ENCODE peak calls at places on chromosomes 16 and 17, in eight cellular contexts. One of them, this sample, is unnamed.

GRCh38 chr17:49566668-49567071 is 9.0 kb upstream of the NXPH3 start:
- DNase-seq in stimulated activated CD4-positive, alpha-beta T cell treated with anti-CD3 and anti-CD28 coated beads, Interleukin-4, amount 100 ng/mL, for 1 hour: no peak
- DNase-seq in stimulated activated CD8-positive, alpha-beta memory T cell treated with anti-CD3 and anti-CD28 coated beads, Interleukin-15, amount 100 ng/mL, for 4 hours: no peak
- DNase-seq in Right ventricle myocardium superior: no peak
- DNase-seq in NCI-H1436: no peak
- DNase-seq in NCI-H524: no peak
- DNase-seq in activated naive CD8-positive, alpha-beta T cell treated with anti-CD3 and anti-CD28 coated beads, Interleukin-2, amount 50 U/mL, for 24 hours: no peak
- DNase-seq in activated T-cell treated with anti-CD3 and anti-CD28 coated beads for 1 hour: no peak
- DNase-seq in this sample: no peak

GRCh38 chr17:66187718-66188117 is 4.2 kb downstream of the CEP112 start:
- DNase-seq in activated T-cell treated with anti-CD3 and anti-CD28 coated beads for 1 hour: no peak
- DNase-seq in Right ventricle myocardium superior: no peak
- DNase-seq in stimulated activated CD8-positive, alpha-beta memory T cell treated with anti-CD3 and anti-CD28 coated beads, Interleukin-15, amount 100 ng/mL, for 4 hours: no peak
- DNase-seq in stimulated activated CD4-positive, alpha-beta T cell treated with anti-CD3 and anti-CD28 coated beads, Interleukin-4, amount 100 ng/mL, for 1 hour: no peak
- DNase-seq in NCI-H1436: no peak
- DNase-seq in NCI-H524: no peak
- DNase-seq in activated naive CD8-positive, alpha-beta T cell treated with anti-CD3 and anti-CD28 coated beads, Interleukin-2, amount 50 U/mL, for 24 hours: no peak
- DNase-seq in this sample: no peak

GRCh38 chr16:88681084-88681680 is 5.1 kb downstream of the SNAI3 start:
- DNase-seq in activated T-cell treated with anti-CD3 and anti-CD28 coated beads for 1 hour: no peak
- DNase-seq in Right ventricle myocardium superior: no peak
- DNase-seq in NCI-H524: no peak
- DNase-seq in stimulated activated CD8-positive, alpha-beta memory T cell treated with anti-CD3 and anti-CD28 coated beads, Interleukin-15, amount 100 ng/mL, for 4 hours: no peak
- DNase-seq in stimulated activated CD4-positive, alpha-beta T cell treated with anti-CD3 and anti-CD28 coated beads, Interleukin-4, amount 100 ng/mL, for 1 hour: no peak
- DNase-seq in activated naive CD8-positive, alpha-beta T cell treated with anti-CD3 and anti-CD28 coated beads, Interleukin-2, amount 50 U/mL, for 24 hours: peak; percentile 60
- DNase-seq in NCI-H1436: no peak
- DNase-seq in this sample: no peak

GRCh38 chr17:7824021-7824924 is 9.7 kb upstream of the KDM6B start:
- DNase-seq in Right ventricle myocardium superior: no peak
- DNase-seq in NCI-H524: peak; percentile 66
- DNase-seq in activated naive CD8-positive, alpha-beta T cell treated with anti-CD3 and anti-CD28 coated beads, Interleukin-2, amount 50 U/mL, for 24 hours: no peak
- DNase-seq in activated T-cell treated with anti-CD3 and anti-CD28 coated beads for 1 hour: no peak
- DNase-seq in NCI-H1436: no peak
- DNase-seq in stimulated activated CD4-positive, alpha-beta T cell treated with anti-CD3 and anti-CD28 coated beads, Interleukin-4, amount 100 ng/mL, for 1 hour: no peak
- DNase-seq in stimulated activated CD8-positive, alpha-beta memory T cell treated with anti-CD3 and anti-CD28 coated beads, Interleukin-15, amount 100 ng/mL, for 4 hours: no peak
- DNase-seq in this sample: no peak

GRCh38 chr17:29731589-29731929 is 108.8 kb upstream of the CORO6 start:
- DNase-seq in Right ventricle myocardium superior: no peak
- DNase-seq in stimulated activated CD4-positive, alpha-beta T cell treated with anti-CD3 and anti-CD28 coated beads, Interleukin-4, amount 100 ng/mL, for 1 hour: no peak
- DNase-seq in activated naive CD8-positive, alpha-beta T cell treated with anti-CD3 and anti-CD28 coated beads, Interleukin-2, amount 50 U/mL, for 24 hours: no peak
- DNase-seq in NCI-H1436: no peak
- DNase-seq in activated T-cell treated with anti-CD3 and anti-CD28 coated beads for 1 hour: no peak
- DNase-seq in stimulated activated CD8-positive, alpha-beta memory T cell treated with anti-CD3 and anti-CD28 coated beads, Interleukin-15, amount 100 ng/mL, for 4 hours: no peak
- DNase-seq in NCI-H524: no peak
- DNase-seq in this sample: no peak

GRCh38 chr16:66904846-66905632 is 13.6 kb downstream of the CDH16 start:
- DNase-seq in stimulated activated CD4-positive, alpha-beta T cell treated with anti-CD3 and anti-CD28 coated beads, Interleukin-4, amount 100 ng/mL, for 1 hour: no peak
- DNase-seq in activated T-cell treated with anti-CD3 and anti-CD28 coated beads for 1 hour: no peak
- DNase-seq in NCI-H524: no peak
- DNase-seq in Right ventricle myocardium superior: peak; percentile 43
- DNase-seq in NCI-H1436: no peak
- DNase-seq in stimulated activated CD8-positive, alpha-beta memory T cell treated with anti-CD3 and anti-CD28 coated beads, Interleukin-15, amount 100 ng/mL, for 4 hours: no peak
- DNase-seq in activated naive CD8-positive, alpha-beta T cell treated with anti-CD3 and anti-CD28 coated beads, Interleukin-2, amount 50 U/mL, for 24 hours: no peak
- DNase-seq in this sample: no peak

GRCh38 chr16:57694556-57695377 is at the start of gene DRC7:
- DNase-seq in activated naive CD8-positive, alpha-beta T cell treated with anti-CD3 and anti-CD28 coated beads, Interleukin-2, amount 50 U/mL, for 24 hours: peak; percentile 26
- DNase-seq in activated T-cell treated with anti-CD3 and anti-CD28 coated beads for 1 hour: no peak
- DNase-seq in NCI-H1436: peak; percentile 43
- DNase-seq in stimulated activated CD4-positive, alpha-beta T cell treated with anti-CD3 and anti-CD28 coated beads, Interleukin-4, amount 100 ng/mL, for 1 hour: no peak
- DNase-seq in NCI-H524: peak; percentile 86
- DNase-seq in stimulated activated CD8-positive, alpha-beta memory T cell treated with anti-CD3 and anti-CD28 coated beads, Interleukin-15, amount 100 ng/mL, for 4 hours: no peak
- DNase-seq in Right ventricle myocardium superior: no peak
- DNase-seq in this sample: peak; percentile 42

GRCh38 chr17:56125830-56126819 is 27.1 kb upstream of the ANKFN1 start:
- DNase-seq in NCI-H524: peak; percentile 86
- DNase-seq in activated naive CD8-positive, alpha-beta T cell treated with anti-CD3 and anti-CD28 coated beads, Interleukin-2, amount 50 U/mL, for 24 hours: no peak
- DNase-seq in Right ventricle myocardium superior: no peak
- DNase-seq in stimulated activated CD8-positive, alpha-beta memory T cell treated with anti-CD3 and anti-CD28 coated beads, Interleukin-15, amount 100 ng/mL, for 4 hours: no peak
- DNase-seq in stimulated activated CD4-positive, alpha-beta T cell treated with anti-CD3 and anti-CD28 coated beads, Interleukin-4, amount 100 ng/mL, for 1 hour: no peak
- DNase-seq in NCI-H1436: no peak
- DNase-seq in activated T-cell treated with anti-CD3 and anti-CD28 coated beads for 1 hour: no peak
- DNase-seq in this sample: no peak

GRCh38 chr17:63433746-63434591 is 12.1 kb downstream of the CYB561 start:
- DNase-seq in stimulated activated CD4-positive, alpha-beta T cell treated with anti-CD3 and anti-CD28 coated beads, Interleukin-4, amount 100 ng/mL, for 1 hour: no peak
- DNase-seq in stimulated activated CD8-positive, alpha-beta memory T cell treated with anti-CD3 and anti-CD28 coated beads, Interleukin-15, amount 100 ng/mL, for 4 hours: no peak
- DNase-seq in activated naive CD8-positive, alpha-beta T cell treated with anti-CD3 and anti-CD28 coated beads, Interleukin-2, amount 50 U/mL, for 24 hours: no peak
- DNase-seq in NCI-H524: no peak
- DNase-seq in Right ventricle myocardium superior: peak; percentile 93
- DNase-seq in activated T-cell treated with anti-CD3 and anti-CD28 coated beads for 1 hour: no peak
- DNase-seq in NCI-H1436: no peak
- DNase-seq in this sample: no peak

GRCh38 chr16:47644661-47645060 is 183.5 kb downstream of the PHKB start:
- DNase-seq in activated T-cell treated with anti-CD3 and anti-CD28 coated beads for 1 hour: no peak
- DNase-seq in NCI-H1436: no peak
- DNase-seq in stimulated activated CD8-positive, alpha-beta memory T cell treated with anti-CD3 and anti-CD28 coated beads, Interleukin-15, amount 100 ng/mL, for 4 hours: no peak
- DNase-seq in stimulated activated CD4-positive, alpha-beta T cell treated with anti-CD3 and anti-CD28 coated beads, Interleukin-4, amount 100 ng/mL, for 1 hour: no peak
- DNase-seq in activated naive CD8-positive, alpha-beta T cell treated with anti-CD3 and anti-CD28 coated beads, Interleukin-2, amount 50 U/mL, for 24 hours: no peak
- DNase-seq in Right ventricle myocardium superior: no peak
- DNase-seq in NCI-H524: no peak
- DNase-seq in this sample: no peak

GRCh38 chr17:75785770-75786538 is 1.3 kb downstream of the UNK start:
- DNase-seq in NCI-H524: no peak
- DNase-seq in stimulated activated CD8-positive, alpha-beta memory T cell treated with anti-CD3 and anti-CD28 coated beads, Interleukin-15, amount 100 ng/mL, for 4 hours: no peak
- DNase-seq in NCI-H1436: no peak
- DNase-seq in activated naive CD8-positive, alpha-beta T cell treated with anti-CD3 and anti-CD28 coated beads, Interleukin-2, amount 50 U/mL, for 24 hours: no peak
- DNase-seq in Right ventricle myocardium superior: no peak
- DNase-seq in activated T-cell treated with anti-CD3 and anti-CD28 coated beads for 1 hour: no peak
- DNase-seq in stimulated activated CD4-positive, alpha-beta T cell treated with anti-CD3 and anti-CD28 coated beads, Interleukin-4, amount 100 ng/mL, for 1 hour: no peak
- DNase-seq in this sample: no peak

GRCh38 chr17:56774650-56775049 is 59.1 kb downstream of the C17orf67 start:
- DNase-seq in NCI-H1436: no peak
- DNase-seq in stimulated activated CD4-positive, alpha-beta T cell treated with anti-CD3 and anti-CD28 coated beads, Interleukin-4, amount 100 ng/mL, for 1 hour: no peak
- DNase-seq in NCI-H524: no peak
- DNase-seq in activated T-cell treated with anti-CD3 and anti-CD28 coated beads for 1 hour: no peak
- DNase-seq in stimulated activated CD8-positive, alpha-beta memory T cell treated with anti-CD3 and anti-CD28 coated beads, Interleukin-15, amount 100 ng/mL, for 4 hours: no peak
- DNase-seq in activated naive CD8-positive, alpha-beta T cell treated with anti-CD3 and anti-CD28 coated beads, Interleukin-2, amount 50 U/mL, for 24 hours: no peak
- DNase-seq in Right ventricle myocardium superior: no peak
- DNase-seq in this sample: no peak

GRCh38 chr17:78832541-78832810 is 8.1 kb downstream of the USP36 start:
- DNase-seq in stimulated activated CD8-positive, alpha-beta memory T cell treated with anti-CD3 and anti-CD28 coated beads, Interleukin-15, amount 100 ng/mL, for 4 hours: no peak
- DNase-seq in activated T-cell treated with anti-CD3 and anti-CD28 coated beads for 1 hour: no peak
- DNase-seq in NCI-H524: no peak
- DNase-seq in activated naive CD8-positive, alpha-beta T cell treated with anti-CD3 and anti-CD28 coated beads, Interleukin-2, amount 50 U/mL, for 24 hours: no peak
- DNase-seq in NCI-H1436: no peak
- DNase-seq in stimulated activated CD4-positive, alpha-beta T cell treated with anti-CD3 and anti-CD28 coated beads, Interleukin-4, amount 100 ng/mL, for 1 hour: no peak
- DNase-seq in Right ventricle myocardium superior: no peak
- DNase-seq in this sample: no peak

GRCh38 chr17:78125138-78125913 is 3.2 kb downstream of the TMC6 start:
- DNase-seq in NCI-H524: no peak
- DNase-seq in stimulated activated CD8-positive, alpha-beta memory T cell treated with anti-CD3 and anti-CD28 coated beads, Interleukin-15, amount 100 ng/mL, for 4 hours: no peak
- DNase-seq in activated naive CD8-positive, alpha-beta T cell treated with anti-CD3 and anti-CD28 coated beads, Interleukin-2, amount 50 U/mL, for 24 hours: peak; percentile 44
- DNase-seq in activated T-cell treated with anti-CD3 and anti-CD28 coated beads for 1 hour: peak; percentile 31
- DNase-seq in Right ventricle myocardium superior: peak; percentile 43
- DNase-seq in NCI-H1436: no peak
- DNase-seq in stimulated activated CD4-positive, alpha-beta T cell treated with anti-CD3 and anti-CD28 coated beads, Interleukin-4, amount 100 ng/mL, for 1 hour: peak; percentile 51
- DNase-seq in this sample: no peak

GRCh38 chr17:7176870-7177209 is 2.3 kb downstream of the ASGR1 start:
- DNase-seq in NCI-H1436: no peak
- DNase-seq in stimulated activated CD4-positive, alpha-beta T cell treated with anti-CD3 and anti-CD28 coated beads, Interleukin-4, amount 100 ng/mL, for 1 hour: no peak
- DNase-seq in stimulated activated CD8-positive, alpha-beta memory T cell treated with anti-CD3 and anti-CD28 coated beads, Interleukin-15, amount 100 ng/mL, for 4 hours: no peak
- DNase-seq in Right ventricle myocardium superior: no peak
- DNase-seq in activated naive CD8-positive, alpha-beta T cell treated with anti-CD3 and anti-CD28 coated beads, Interleukin-2, amount 50 U/mL, for 24 hours: no peak
- DNase-seq in NCI-H524: no peak
- DNase-seq in activated T-cell treated with anti-CD3 and anti-CD28 coated beads for 1 hour: no peak
- DNase-seq in this sample: no peak

GRCh38 chr16:68445458-68445857 is 2.9 kb downstream of the SMPD3 start:
- DNase-seq in activated naive CD8-positive, alpha-beta T cell treated with anti-CD3 and anti-CD28 coated beads, Interleukin-2, amount 50 U/mL, for 24 hours: peak; percentile 52
- DNase-seq in stimulated activated CD4-positive, alpha-beta T cell treated with anti-CD3 and anti-CD28 coated beads, Interleukin-4, amount 100 ng/mL, for 1 hour: no peak
- DNase-seq in stimulated activated CD8-positive, alpha-beta memory T cell treated with anti-CD3 and anti-CD28 coated beads, Interleukin-15, amount 100 ng/mL, for 4 hours: no peak
- DNase-seq in NCI-H1436: peak; percentile 67
- DNase-seq in NCI-H524: peak; percentile 87
- DNase-seq in Right ventricle myocardium superior: no peak
- DNase-seq in activated T-cell treated with anti-CD3 and anti-CD28 coated beads for 1 hour: no peak
- DNase-seq in this sample: peak; percentile 57

GRCh38 chr17:76917829-76918228 is 49.6 kb downstream of the MGAT5B start:
- DNase-seq in activated naive CD8-positive, alpha-beta T cell treated with anti-CD3 and anti-CD28 coated beads, Interleukin-2, amount 50 U/mL, for 24 hours: no peak
- DNase-seq in NCI-H1436: no peak
- DNase-seq in activated T-cell treated with anti-CD3 and anti-CD28 coated beads for 1 hour: no peak
- DNase-seq in stimulated activated CD4-positive, alpha-beta T cell treated with anti-CD3 and anti-CD28 coated beads, Interleukin-4, amount 100 ng/mL, for 1 hour: no peak
- DNase-seq in Right ventricle myocardium superior: no peak
- DNase-seq in stimulated activated CD8-positive, alpha-beta memory T cell treated with anti-CD3 and anti-CD28 coated beads, Interleukin-15, amount 100 ng/mL, for 4 hours: no peak
- DNase-seq in NCI-H524: no peak
- DNase-seq in this sample: no peak

GRCh38 chr17:58381124-58381838 is 29.3 kb upstream of the SUPT4H1 start:
- DNase-seq in stimulated activated CD4-positive, alpha-beta T cell treated with anti-CD3 and anti-CD28 coated beads, Interleukin-4, amount 100 ng/mL, for 1 hour: no peak
- DNase-seq in Right ventricle myocardium superior: no peak
- DNase-seq in NCI-H1436: no peak
- DNase-seq in stimulated activated CD8-positive, alpha-beta memory T cell treated with anti-CD3 and anti-CD28 coated beads, Interleukin-15, amount 100 ng/mL, for 4 hours: no peak
- DNase-seq in activated naive CD8-positive, alpha-beta T cell treated with anti-CD3 and anti-CD28 coated beads, Interleukin-2, amount 50 U/mL, for 24 hours: no peak
- DNase-seq in activated T-cell treated with anti-CD3 and anti-CD28 coated beads for 1 hour: no peak
- DNase-seq in NCI-H524: no peak
- DNase-seq in this sample: no peak

GRCh38 chr16:13733561-13733960 is 186.4 kb upstream of the ERCC4 start:
- DNase-seq in NCI-H524: no peak
- DNase-seq in activated T-cell treated with anti-CD3 and anti-CD28 coated beads for 1 hour: no peak
- DNase-seq in NCI-H1436: no peak
- DNase-seq in stimulated activated CD8-positive, alpha-beta memory T cell treated with anti-CD3 and anti-CD28 coated beads, Interleukin-15, amount 100 ng/mL, for 4 hours: no peak
- DNase-seq in activated naive CD8-positive, alpha-beta T cell treated with anti-CD3 and anti-CD28 coated beads, Interleukin-2, amount 50 U/mL, for 24 hours: no peak
- DNase-seq in Right ventricle myocardium superior: no peak
- DNase-seq in stimulated activated CD4-positive, alpha-beta T cell treated with anti-CD3 and anti-CD28 coated beads, Interleukin-4, amount 100 ng/mL, for 1 hour: no peak
- DNase-seq in this sample: no peak

GRCh38 chr17:68011199-68011665 is 15.0 kb upstream of the C17orf58 start:
- DNase-seq in stimulated activated CD4-positive, alpha-beta T cell treated with anti-CD3 and anti-CD28 coated beads, Interleukin-4, amount 100 ng/mL, for 1 hour: peak; percentile 66
- DNase-seq in stimulated activated CD8-positive, alpha-beta memory T cell treated with anti-CD3 and anti-CD28 coated beads, Interleukin-15, amount 100 ng/mL, for 4 hours: no peak
- DNase-seq in NCI-H1436: no peak
- DNase-seq in activated T-cell treated with anti-CD3 and anti-CD28 coated beads for 1 hour: peak; percentile 55
- DNase-seq in NCI-H524: peak; percentile 20
- DNase-seq in activated naive CD8-positive, alpha-beta T cell treated with anti-CD3 and anti-CD28 coated beads, Interleukin-2, amount 50 U/mL, for 24 hours: peak; percentile 80
- DNase-seq in Right ventricle myocardium superior: peak; percentile 66
- DNase-seq in this sample: peak; percentile 45

GRCh38 chr16:19879241-19879792 is 5.3 kb downstream of the GPRC5B start:
- DNase-seq in Right ventricle myocardium superior: no peak
- DNase-seq in stimulated activated CD8-positive, alpha-beta memory T cell treated with anti-CD3 and anti-CD28 coated beads, Interleukin-15, amount 100 ng/mL, for 4 hours: no peak
- DNase-seq in NCI-H1436: peak; percentile 45
- DNase-seq in stimulated activated CD4-positive, alpha-beta T cell treated with anti-CD3 and anti-CD28 coated beads, Interleukin-4, amount 100 ng/mL, for 1 hour: no peak
- DNase-seq in activated naive CD8-positive, alpha-beta T cell treated with anti-CD3 and anti-CD28 coated beads, Interleukin-2, amount 50 U/mL, for 24 hours: no peak
- DNase-seq in activated T-cell treated with anti-CD3 and anti-CD28 coated beads for 1 hour: no peak
- DNase-seq in NCI-H524: peak; percentile 70
- DNase-seq in this sample: peak; percentile 52

GRCh38 chr16:23920899-23921298 is 85.1 kb downstream of the PRKCB start:
- DNase-seq in NCI-H1436: no peak
- DNase-seq in stimulated activated CD8-positive, alpha-beta memory T cell treated with anti-CD3 and anti-CD28 coated beads, Interleukin-15, amount 100 ng/mL, for 4 hours: no peak
- DNase-seq in activated T-cell treated with anti-CD3 and anti-CD28 coated beads for 1 hour: no peak
- DNase-seq in NCI-H524: no peak
- DNase-seq in Right ventricle myocardium superior: no peak
- DNase-seq in activated naive CD8-positive, alpha-beta T cell treated with anti-CD3 and anti-CD28 coated beads, Interleukin-2, amount 50 U/mL, for 24 hours: peak; percentile 25
- DNase-seq in stimulated activated CD4-positive, alpha-beta T cell treated with anti-CD3 and anti-CD28 coated beads, Interleukin-4, amount 100 ng/mL, for 1 hour: no peak
- DNase-seq in this sample: no peak

GRCh38 chr16:13316008-13316407 is 414.6 kb downstream of the SHISA9 start:
- DNase-seq in activated naive CD8-positive, alpha-beta T cell treated with anti-CD3 and anti-CD28 coated beads, Interleukin-2, amount 50 U/mL, for 24 hours: no peak
- DNase-seq in Right ventricle myocardium superior: no peak
- DNase-seq in stimulated activated CD4-positive, alpha-beta T cell treated with anti-CD3 and anti-CD28 coated beads, Interleukin-4, amount 100 ng/mL, for 1 hour: no peak
- DNase-seq in stimulated activated CD8-positive, alpha-beta memory T cell treated with anti-CD3 and anti-CD28 coated beads, Interleukin-15, amount 100 ng/mL, for 4 hours: no peak
- DNase-seq in NCI-H524: no peak
- DNase-seq in NCI-H1436: no peak
- DNase-seq in activated T-cell treated with anti-CD3 and anti-CD28 coated beads for 1 hour: no peak
- DNase-seq in this sample: no peak

GRCh38 chr17:8707591-8708453 is 36.8 kb downstream of the CCDC42 start:
- DNase-seq in NCI-H1436: no peak
- DNase-seq in Right ventricle myocardium superior: no peak
- DNase-seq in stimulated activated CD8-positive, alpha-beta memory T cell treated with anti-CD3 and anti-CD28 coated beads, Interleukin-15, amount 100 ng/mL, for 4 hours: no peak
- DNase-seq in activated naive CD8-positive, alpha-beta T cell treated with anti-CD3 and anti-CD28 coated beads, Interleukin-2, amount 50 U/mL, for 24 hours: no peak
- DNase-seq in NCI-H524: peak; percentile 6
- DNase-seq in activated T-cell treated with anti-CD3 and anti-CD28 coated beads for 1 hour: no peak
- DNase-seq in stimulated activated CD4-positive, alpha-beta T cell treated with anti-CD3 and anti-CD28 coated beads, Interleukin-4, amount 100 ng/mL, for 1 hour: no peak
- DNase-seq in this sample: no peak

GRCh38 chr16:69732101-69732500 is 5.7 kb upstream of the NQO1 start:
- DNase-seq in stimulated activated CD4-positive, alpha-beta T cell treated with anti-CD3 and anti-CD28 coated beads, Interleukin-4, amount 100 ng/mL, for 1 hour: no peak
- DNase-seq in stimulated activated CD8-positive, alpha-beta memory T cell treated with anti-CD3 and anti-CD28 coated beads, Interleukin-15, amount 100 ng/mL, for 4 hours: no peak
- DNase-seq in Right ventricle myocardium superior: no peak
- DNase-seq in NCI-H524: no peak
- DNase-seq in activated naive CD8-positive, alpha-beta T cell treated with anti-CD3 and anti-CD28 coated beads, Interleukin-2, amount 50 U/mL, for 24 hours: no peak
- DNase-seq in NCI-H1436: no peak
- DNase-seq in activated T-cell treated with anti-CD3 and anti-CD28 coated beads for 1 hour: no peak
- DNase-seq in this sample: no peak

GRCh38 chr17:73422121-73422520 is 110.3 kb upstream of the CDC42EP4 start:
- DNase-seq in NCI-H524: no peak
- DNase-seq in NCI-H1436: no peak
- DNase-seq in Right ventricle myocardium superior: no peak
- DNase-seq in activated naive CD8-positive, alpha-beta T cell treated with anti-CD3 and anti-CD28 coated beads, Interleukin-2, amount 50 U/mL, for 24 hours: no peak
- DNase-seq in activated T-cell treated with anti-CD3 and anti-CD28 coated beads for 1 hour: no peak
- DNase-seq in stimulated activated CD4-positive, alpha-beta T cell treated with anti-CD3 and anti-CD28 coated beads, Interleukin-4, amount 100 ng/mL, for 1 hour: no peak
- DNase-seq in stimulated activated CD8-positive, alpha-beta memory T cell treated with anti-CD3 and anti-CD28 coated beads, Interleukin-15, amount 100 ng/mL, for 4 hours: no peak
- DNase-seq in this sample: no peak

GRCh38 chr17:57143919-57144318 is 58.9 kb downstream of the AKAP1 start:
- DNase-seq in activated naive CD8-positive, alpha-beta T cell treated with anti-CD3 and anti-CD28 coated beads, Interleukin-2, amount 50 U/mL, for 24 hours: no peak
- DNase-seq in Right ventricle myocardium superior: no peak
- DNase-seq in NCI-H524: no peak
- DNase-seq in stimulated activated CD4-positive, alpha-beta T cell treated with anti-CD3 and anti-CD28 coated beads, Interleukin-4, amount 100 ng/mL, for 1 hour: no peak
- DNase-seq in NCI-H1436: no peak
- DNase-seq in activated T-cell treated with anti-CD3 and anti-CD28 coated beads for 1 hour: no peak
- DNase-seq in stimulated activated CD8-positive, alpha-beta memory T cell treated with anti-CD3 and anti-CD28 coated beads, Interleukin-15, amount 100 ng/mL, for 4 hours: no peak
- DNase-seq in this sample: no peak

GRCh38 chr17:81422776-81423697 is 27.8 kb downstream of the BAHCC1 start:
- DNase-seq in NCI-H524: no peak
- DNase-seq in stimulated activated CD4-positive, alpha-beta T cell treated with anti-CD3 and anti-CD28 coated beads, Interleukin-4, amount 100 ng/mL, for 1 hour: no peak
- DNase-seq in Right ventricle myocardium superior: peak; percentile 83
- DNase-seq in activated naive CD8-positive, alpha-beta T cell treated with anti-CD3 and anti-CD28 coated beads, Interleukin-2, amount 50 U/mL, for 24 hours: no peak
- DNase-seq in stimulated activated CD8-positive, alpha-beta memory T cell treated with anti-CD3 and anti-CD28 coated beads, Interleukin-15, amount 100 ng/mL, for 4 hours: no peak
- DNase-seq in NCI-H1436: no peak
- DNase-seq in activated T-cell treated with anti-CD3 and anti-CD28 coated beads for 1 hour: no peak
- DNase-seq in this sample: no peak

GRCh38 chr16:88394426-88394825 is 11.7 kb downstream of the ZNF469 start:
- DNase-seq in activated T-cell treated with anti-CD3 and anti-CD28 coated beads for 1 hour: no peak
- DNase-seq in stimulated activated CD4-positive, alpha-beta T cell treated with anti-CD3 and anti-CD28 coated beads, Interleukin-4, amount 100 ng/mL, for 1 hour: no peak
- DNase-seq in NCI-H524: no peak
- DNase-seq in activated naive CD8-positive, alpha-beta T cell treated with anti-CD3 and anti-CD28 coated beads, Interleukin-2, amount 50 U/mL, for 24 hours: no peak
- DNase-seq in Right ventricle myocardium superior: no peak
- DNase-seq in NCI-H1436: no peak
- DNase-seq in stimulated activated CD8-positive, alpha-beta memory T cell treated with anti-CD3 and anti-CD28 coated beads, Interleukin-15, amount 100 ng/mL, for 4 hours: no peak
- DNase-seq in this sample: no peak

GRCh38 chr17:6545291-6545690 is 11.1 kb downstream of the PITPNM3 start:
- DNase-seq in NCI-H1436: no peak
- DNase-seq in activated naive CD8-positive, alpha-beta T cell treated with anti-CD3 and anti-CD28 coated beads, Interleukin-2, amount 50 U/mL, for 24 hours: no peak
- DNase-seq in activated T-cell treated with anti-CD3 and anti-CD28 coated beads for 1 hour: no peak
- DNase-seq in stimulated activated CD4-positive, alpha-beta T cell treated with anti-CD3 and anti-CD28 coated beads, Interleukin-4, amount 100 ng/mL, for 1 hour: no peak
- DNase-seq in stimulated activated CD8-positive, alpha-beta memory T cell treated with anti-CD3 and anti-CD28 coated beads, Interleukin-15, amount 100 ng/mL, for 4 hours: no peak
- DNase-seq in Right ventricle myocardium superior: no peak
- DNase-seq in NCI-H524: no peak
- DNase-seq in this sample: no peak

GRCh38 chr17:2337152-2337810 is at the start of gene SGSM2:
- DNase-seq in Right ventricle myocardium superior: peak; percentile 78
- DNase-seq in stimulated activated CD4-positive, alpha-beta T cell treated with anti-CD3 and anti-CD28 coated beads, Interleukin-4, amount 100 ng/mL, for 1 hour: peak; percentile 76
- DNase-seq in NCI-H1436: peak; percentile 68
- DNase-seq in stimulated activated CD8-positive, alpha-beta memory T cell treated with anti-CD3 and anti-CD28 coated beads, Interleukin-15, amount 100 ng/mL, for 4 hours: peak; percentile 42
- DNase-seq in activated naive CD8-positive, alpha-beta T cell treated with anti-CD3 and anti-CD28 coated beads, Interleukin-2, amount 50 U/mL, for 24 hours: peak; percentile 73
- DNase-seq in activated T-cell treated with anti-CD3 and anti-CD28 coated beads for 1 hour: peak; percentile 59
- DNase-seq in NCI-H524: peak; percentile 65
- DNase-seq in this sample: peak; percentile 47

GRCh38 chr17:82297804-82298537 is 19.4 kb downstream of the CD7 start:
- DNase-seq in stimulated activated CD8-positive, alpha-beta memory T cell treated with anti-CD3 and anti-CD28 coated beads, Interleukin-15, amount 100 ng/mL, for 4 hours: peak; percentile 95
- DNase-seq in stimulated activated CD4-positive, alpha-beta T cell treated with anti-CD3 and anti-CD28 coated beads, Interleukin-4, amount 100 ng/mL, for 1 hour: peak; percentile 86
- DNase-seq in NCI-H524: peak; percentile 7
- DNase-seq in Right ventricle myocardium superior: peak; percentile 90
- DNase-seq in activated naive CD8-positive, alpha-beta T cell treated with anti-CD3 and anti-CD28 coated beads, Interleukin-2, amount 50 U/mL, for 24 hours: peak; percentile 91
- DNase-seq in NCI-H1436: peak; percentile 84
- DNase-seq in activated T-cell treated with anti-CD3 and anti-CD28 coated beads for 1 hour: peak; percentile 87
- DNase-seq in this sample: no peak